ENCODE peak calls at places on chromosome 12, in five cellular contexts. Z is thyroid gland, Y is Panc1, W is stomach, T is hepatocyte. G is an unnamed sample.

GRCh38 chr12:66964629-66965028 is 285.8 kb upstream of the GRIP1 start:
- DNase-seq in Z (no peak), T (no peak), W (no peak), Y (no peak), G (no peak)

GRCh38 chr12:66516133-66516532 is 162.7 kb downstream of the GRIP1 start:
- DNase-seq in W (no peak), T (no peak), Y (no peak), Z (no peak), G (no peak)

GRCh38 chr12:34606749-34607519 is 584.6 kb downstream of the ALG10 start:
- DNase-seq in Z (no peak), T (no peak), Y (no peak), W (no peak), G (no peak)

GRCh38 chr12:131827961-131828534 is at the start of gene MMP17:
- DNase-seq in Z (peak; percentile 12), Y (no peak), T (peak; percentile 81), W (no peak), G (peak; percentile 70)

GRCh38 chr12:44063671-44064070 is 227.8 kb downstream of the TMEM117 start:
- DNase-seq in T (no peak), W (no peak), Y (no peak), Z (no peak), G (no peak)

GRCh38 chr12:10191865-10192264 is 13.0 kb downstream of the TMEM52B start:
- DNase-seq in T (no peak), Y (no peak), Z (no peak), W (no peak), G (no peak)

GRCh38 chr12:92953747-92954146 is 24.7 kb upstream of the EEA1 start:
- DNase-seq in Y (no peak), W (no peak), T (no peak), Z (no peak), G (no peak)

GRCh38 chr12:27607611-27608010 is 83.6 kb downstream of the PPFIBP1 start:
- DNase-seq in T (no peak), W (no peak), Y (no peak), Z (no peak), G (no peak)

GRCh38 chr12:89286506-89286905 is 65.8 kb downstream of the DUSP6 start:
- DNase-seq in T (no peak), Y (no peak), W (no peak), Z (no peak), G (no peak)

GRCh38 chr12:76738824-76739579 is 24.9 kb upstream of the ZDHHC17 start:
- DNase-seq in W (no peak), T (no peak), Y (no peak), Z (no peak), G (no peak)

GRCh38 chr12:25852792-25853191 is 105.7 kb upstream of the RASSF8 start:
- DNase-seq in Y (no peak), T (no peak), Z (no peak), W (no peak), G (no peak)

GRCh38 chr12:52037248-52037861 is 13.9 kb upstream of the NR4A1 start:
- DNase-seq in W (peak; percentile 54), T (peak; percentile 77), Z (peak; percentile 75), Y (no peak), G (peak; percentile 64)
- TF ChIP-seq CTCF in W (no peak), T (peak; percentile 17), Z (no peak), Y (no peak), G (no peak)

DNA sequence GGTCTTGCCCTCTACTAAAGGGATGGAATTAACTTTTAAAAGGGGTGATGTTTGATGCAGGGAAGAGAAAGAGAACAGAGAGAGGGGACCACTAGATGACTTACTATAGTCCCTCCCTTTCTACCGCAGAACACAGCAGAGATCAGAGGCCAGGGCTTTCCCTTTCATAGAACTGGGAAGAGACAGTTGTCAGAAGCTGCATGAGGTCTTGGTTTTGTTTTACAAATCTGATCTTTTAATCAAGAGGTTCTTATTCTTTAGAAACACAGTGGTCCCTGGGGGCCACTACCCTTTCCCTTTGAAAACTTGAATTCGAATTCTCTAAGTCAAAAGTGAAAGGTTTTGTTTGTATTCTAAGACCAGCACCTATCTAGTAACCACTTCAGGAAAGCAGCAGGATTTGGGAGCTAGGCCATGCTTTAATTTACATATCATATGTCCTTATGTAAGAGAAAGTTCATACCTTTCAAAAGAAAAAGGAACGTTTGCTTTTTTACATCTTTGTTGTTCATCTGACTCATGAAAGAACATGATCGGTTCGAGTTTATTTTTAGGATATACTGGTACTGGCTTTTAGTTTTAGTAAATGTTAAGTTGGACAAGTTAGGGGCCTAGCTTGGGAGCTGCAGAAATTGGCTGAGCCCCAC is 6.3 kb downstream of the FBXL14 start:
- DNase-seq in T (no peak), Z (no peak), W (no peak), Y (no peak), G (no peak)
- H3K4me3 ChIP-seq in T (no peak overlapping the region), Z (no peak overlapping the region), W (no peak overlapping the region), Y (no peak overlapping the region), G (no peak overlapping the region)

GRCh38 chr12:2039034-2039433 is 13.8 kb upstream of the CACNA1C start:
- DNase-seq in Y (no peak), W (no peak), T (no peak), Z (no peak), G (no peak)
- H3K27ac ChIP-seq in Y (no peak overlapping the region), W (no peak overlapping the region), T (no peak overlapping the region), Z (no peak overlapping the region), G (no peak overlapping the region)

GRCh38 chr12:109610523-109610922 is 36.9 kb downstream of the MVK start:
- DNase-seq in Z (no peak), T (no peak), W (no peak), Y (no peak), G (no peak)

GRCh38 chr12:109612003-109612402 is 38.4 kb downstream of the MVK start:
- DNase-seq in Z (no peak), W (no peak), Y (no peak), T (no peak), G (no peak)

GRCh38 chr12:109613611-109614455 is 40.2 kb downstream of the MVK start:
- DNase-seq in W (no peak), Z (no peak), Y (no peak), T (no peak), G (no peak)

GRCh38 chr12:109611223-109611622 is 37.6 kb downstream of the MVK start:
- DNase-seq in W (no peak), Y (no peak), T (no peak), Z (no peak), G (no peak)

GRCh38 chr12:109612975-109613502 is 39.4 kb downstream of the MVK start:
- DNase-seq in Z (no peak), Y (no peak), W (no peak), T (no peak), G (no peak)
- TF ChIP-seq CTCF in Z (no peak), Y (no peak), W (no peak), T (no peak), G (peak; percentile 10)

GRCh38 chr12:1328385-1328784 is 266.0 kb downstream of the FBXL14 start:
- DNase-seq in W (no peak), Z (no peak), Y (no peak), T (no peak), G (peak; percentile 30)
- H3K4me3 ChIP-seq in W (no peak overlapping the region), Z (no peak overlapping the region), Y (no peak overlapping the region), T (no peak overlapping the region), G (no peak overlapping the region)

GRCh38 chr12:24109381-24110039 is 160.0 kb upstream of the SOX5 start:
- DNase-seq in W (no peak), Y (no peak), Z (no peak), T (peak; percentile 33), G (no peak)
- H3K27ac ChIP-seq in W (no peak overlapping the region), Y (no peak overlapping the region), Z (no peak overlapping the region), T (no peak overlapping the region), G (no peak overlapping the region)